ENCODE peak calls at places on chromosomes 1 and 21, in ten cellular contexts. F is endodermal cell, Z is mammary epithelial cell, G is lower lobe of right lung, U is fibroblast of lung, I is GM23248, C is SK-N-SH, T is psoas muscle, J is adrenal gland, X is aorta. O is an unnamed sample. For H3K4me1 and H3K9me3, the result is how much of the 10 kb centered on the place peaks cover.

GRCh38 chr1:28329395-28330153 is 734 bp downstream of the MED18 start:
- DNase-seq in F (peak), G (peak), I (peak), U (peak), T (peak), J (peak), X (peak), Z (no peak), C (peak), O (no peak)

GRCh38 chr1:118250232-118250631 is 65.2 kb upstream of the SPAG17 start:
- DNase-seq in X (no peak), C (no peak), J (no peak), T (no peak), I (no peak), F (peak), G (no peak), U (no peak), Z (no peak), O (no peak)

GRCh38 chr1:45097944-45098343 is 85.9 kb downstream of the UROD start:
- DNase-seq in U (no peak), F (no peak), J (no peak), X (no peak), G (no peak), C (no peak), I (peak), T (no peak), Z (no peak), O (no peak)

GRCh38 chr1:194055545-194055944 is 869.1 kb upstream of the B3GALT2 start:
- DNase-seq in Z (no peak), U (no peak), C (no peak), G (no peak), J (no peak), T (no peak), X (no peak), F (no peak), I (no peak), O (no peak)

GRCh38 chr21:29217818-29218252 is 80.9 kb upstream of the BACH1 start:
- DNase-seq in F (no peak), I (peak), J (no peak), U (peak), G (no peak), Z (peak), X (no peak), C (no peak), T (no peak), O (no peak)

GRCh38 chr21:24903954-24904635 is 703.2 kb downstream of the MRPL39 start:
- DNase-seq in T (no peak), U (no peak), C (no peak), J (no peak), I (no peak), X (no peak), G (no peak), Z (no peak), F (no peak), O (no peak)

GRCh38 chr1:48916121-48917069 is 139.7 kb upstream of the BEND5 start:
- DNase-seq in I (peak), Z (peak), T (no peak), U (peak), J (peak), F (peak), C (peak), X (no peak), G (no peak), O (no peak)

GRCh38 chr1:116501041-116501869 is 69.6 kb downstream of the CD58 start:
- DNase-seq in Z (no peak), T (no peak), F (no peak), J (no peak), U (no peak), I (no peak), X (no peak), C (no peak), G (no peak), O (no peak)

GRCh38 chr1:211377539-211378461 is 51.2 kb downstream of the TRAF5 start:
- DNase-seq in J (no peak), T (no peak), X (no peak), I (peak), C (no peak), U (no peak), F (no peak), G (no peak), Z (no peak), O (no peak)

GRCh38 chr1:85137660-85138059 is 63.2 kb downstream of the SYDE2 start:
- DNase-seq in J (peak), C (no peak), T (no peak), Z (peak), F (no peak), I (peak), X (no peak), G (peak), U (no peak), O (no peak)

GRCh38 chr1:200258447-200259375 is 151.1 kb downstream of the ZNF281 start:
- DNase-seq in X (no peak), G (no peak), F (no peak), Z (peak), C (peak), I (peak), U (peak), T (no peak), J (no peak), O (peak)

GRCh38 chr1:42748461-42749410 is 8.7 kb upstream of the CLDN19 start:
- DNase-seq in F (no peak), X (no peak), Z (no peak), I (no peak), G (no peak), J (peak), U (no peak), C (no peak), T (no peak), O (no peak)

GRCh38 chr1:73162576-73162975 is 880.2 kb upstream of the NEGR1 start:
- DNase-seq in F (no peak), Z (peak), C (no peak), G (no peak), T (no peak), I (no peak), U (no peak), X (no peak), J (no peak), O (no peak)

GRCh38 chr1:11684070-11684469 is 3.1 kb upstream of the MAD2L2 start:
- DNase-seq in J (no peak), T (no peak), G (no peak), X (no peak), C (peak), I (no peak), Z (no peak), U (no peak), F (peak), O (no peak)

GRCh38 chr1:185541861-185542260 is 192.3 kb upstream of the HMCN1 start:
- DNase-seq in C (no peak), U (no peak), J (no peak), I (peak), F (no peak), X (no peak), G (no peak), Z (no peak), T (no peak), O (no peak)

GRCh38 chr1:64624446-64624766 is 120.5 kb upstream of the RAVER2 start:
- DNase-seq in C (peak), X (no peak), T (no peak), G (no peak), F (no peak), U (peak), I (peak), J (no peak), Z (peak), O (no peak)

GRCh38 chr1:38305666-38306065 is 259.1 kb upstream of the POU3F1 start:
- DNase-seq in U (no peak), T (no peak), Z (no peak), I (no peak), F (no peak), J (no peak), G (no peak), C (no peak), X (no peak), O (no peak)

GRCh38 chr1:33001282-33001681 is 35.4 kb downstream of the AK2 start:
- DNase-seq in C (no peak), J (no peak), T (no peak), I (no peak), X (no peak), U (no peak), Z (no peak), F (peak), G (no peak), O (no peak)

GRCh38 chr21:44815852-44816628 is 1.8 kb downstream of the SUMO3 start:
- DNase-seq in G (no peak), Z (no peak), F (peak), I (peak), C (peak), J (no peak), X (no peak), T (no peak), U (no peak), O (no peak)

GRCh38 chr1:174204697-174205308 is 45.5 kb downstream of the RABGAP1L start:
- DNase-seq in J (no peak), C (no peak), U (no peak), X (no peak), Z (no peak), I (no peak), G (no peak), T (no peak), F (no peak), O (no peak)

GRCh38 chr1:227892930-227893695 is 54.6 kb downstream of the WNT9A start:
- DNase-seq in I (no peak), U (no peak), T (peak), Z (no peak), X (no peak), J (peak), G (peak), C (no peak), F (peak), O (no peak)

GRCh38 chr1:93673159-93673657 is 8.4 kb downstream of the BCAR3 start:
- DNase-seq in T (no peak), F (no peak), Z (no peak), J (no peak), G (no peak), I (peak), C (peak), X (no peak), U (peak), O (no peak)

GRCh38 chr1:31839662-31840343 is 24.0 kb upstream of the SPOCD1 start:
- DNase-seq in F (peak), T (no peak), C (no peak), G (no peak), J (no peak), U (no peak), X (no peak), I (no peak), Z (no peak), O (no peak)

DNA sequence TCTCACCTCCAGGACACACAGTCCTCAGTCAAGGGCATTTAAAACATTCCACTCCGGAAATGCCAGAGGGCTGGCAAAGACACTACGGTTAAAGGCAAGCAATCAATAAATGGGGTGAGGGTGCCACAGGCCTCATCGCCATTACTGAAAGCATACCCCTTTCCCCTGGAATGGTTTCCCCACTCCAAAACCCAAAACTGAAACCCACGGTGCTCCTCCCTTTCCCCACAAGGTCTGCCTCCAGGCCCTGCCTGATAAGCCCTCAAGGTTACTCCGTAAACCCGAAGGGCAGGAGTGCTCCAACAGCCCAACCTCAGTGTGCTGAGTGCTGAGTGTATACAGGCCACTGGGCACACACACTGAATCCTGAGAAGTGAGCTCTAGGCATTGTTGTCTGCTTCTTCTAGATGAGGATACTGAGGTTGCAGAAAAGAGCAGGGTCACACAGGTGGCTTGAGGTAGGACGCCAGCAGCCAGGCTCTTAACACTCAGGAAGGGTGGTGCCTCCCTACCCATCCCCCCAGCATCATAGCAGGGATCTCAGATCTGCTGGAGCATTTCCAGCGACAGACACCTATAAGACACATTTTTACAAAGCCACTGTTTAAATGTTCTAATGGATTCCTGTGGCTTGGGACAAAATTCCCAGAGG is 29.0 kb downstream of the SSBP3 start:
- DNase-seq in X (no peak), C (no peak), F (no peak), U (no peak), Z (no peak), T (no peak), I (peak), J (peak), G (no peak), O (no peak)
- H3K4me1 ChIP-seq in X (under half), C (half or more), F (half or more), U (under half), Z (under half), T (half or more), I (under half), J (under half), G (half or more), O (half or more)

GRCh38 chr1:109796484-109797305 is 33.0 kb upstream of the EPS8L3 start:
- DNase-seq in I (peak), G (no peak), F (peak), Z (no peak), J (peak), U (peak), X (no peak), T (peak), C (no peak), O (no peak)
- H3K27ac ChIP-seq in I (peak), G (no peak), F (no peak), Z (no peak), J (no peak), U (no peak), X (no peak), T (no peak), C (peak), O (no peak)

GRCh38 chr1:248239478-248239877 is 8.3 kb downstream of the OR2M4 start:
- DNase-seq in F (no peak), X (no peak), I (no peak), C (no peak), U (no peak), Z (no peak), G (no peak), J (no peak), T (no peak), O (no peak)
- H3K9me3 ChIP-seq in F (half or more), X (under half), I (under half), C (under half), U (under half), Z (under half), G (under half), J (under half), T (under half), O (under half)

GRCh38 chr1:151310986-151311385 is 16.2 kb downstream of the PI4KB start:
- DNase-seq in X (no peak), I (peak), F (no peak), G (no peak), C (no peak), U (peak), J (no peak), Z (no peak), T (no peak), O (no peak)
- H3K4me1 ChIP-seq in X (under half), I (under half), F (under half), G (half or more), C (under half), U (under half), J (under half), Z (under half), T (half or more), O (under half)

GRCh38 chr1:6915999-6916565 is 130.8 kb downstream of the CAMTA1 start:
- DNase-seq in J (no peak), F (no peak), U (no peak), X (no peak), C (no peak), T (no peak), I (no peak), Z (no peak), G (no peak), O (no peak)
- H3K27ac ChIP-seq in J (no peak), F (no peak), U (no peak), X (no peak), C (no peak), T (no peak), I (no peak), Z (no peak), G (no peak), O (no peak)

GRCh38 chr21:27840273-27840672 is 873.4 kb upstream of the ADAMTS5 start:
- DNase-seq in Z (no peak), X (no peak), C (no peak), J (no peak), U (no peak), G (no peak), T (no peak), F (no peak), I (no peak), O (no peak)
- H3K9me3 ChIP-seq in Z (under half), X (under half), C (under half), J (under half), U (under half), G (under half), T (under half), F (under half), I (under half), O (under half)

GRCh38 chr1:44034423-44034822 is 3.2 kb upstream of the SLC6A9 start:
- DNase-seq in G (no peak), Z (no peak), X (no peak), J (no peak), T (no peak), F (no peak), C (no peak), I (no peak), U (no peak), O (no peak)

GRCh38 chr1:44031900-44032817 is 897 bp upstream of the SLC6A9 start:
- DNase-seq in X (no peak), T (no peak), G (no peak), C (peak), Z (peak), J (no peak), I (no peak), U (no peak), F (no peak), O (no peak)

GRCh38 chr1:44033756-44034155 is 2.5 kb upstream of the SLC6A9 start:
- DNase-seq in J (no peak), Z (no peak), C (peak), X (no peak), F (no peak), T (no peak), U (no peak), I (no peak), G (no peak), O (no peak)

GRCh38 chr1:44031051-44031899 is at the start of gene SLC6A9:
- DNase-seq in C (peak), I (peak), G (peak), Z (peak), J (peak), F (peak), X (peak), T (no peak), U (peak), O (no peak)

GRCh38 chr1:44033041-44033575 is 1.8 kb upstream of the SLC6A9 start:
- DNase-seq in X (no peak), U (no peak), C (no peak), I (no peak), Z (no peak), F (no peak), G (no peak), T (no peak), J (no peak), O (no peak)
- H3K4me1 ChIP-seq in X (under half), U (under half), C (under half), I (under half), Z (under half), F (under half), G (under half), T (under half), J (under half), O (under half)